ENCODE peak calls at places on chromosomes 7 and 10, in ten cellular contexts. One of them, this sample, is unnamed.

GRCh38 chr7:154388999-154389398 is 336.8 kb downstream of the DPP6 start:
- DNase-seq in neural progenitor cell: no peak
- DNase-seq in neural crest cell: no peak
- DNase-seq in foreskin fibroblast: no peak
- DNase-seq in lower leg skin: no peak
- DNase-seq in H9: no peak
- DNase-seq in testis: no peak
- DNase-seq in upper lobe of right lung: no peak
- DNase-seq in left lung: no peak
- DNase-seq in HFF-Myc: no peak
- DNase-seq in this sample: no peak

GRCh38 chr10:67977246-67977645 is 92.8 kb downstream of the SIRT1 start:
- DNase-seq in neural progenitor cell: no peak
- DNase-seq in neural crest cell: no peak
- DNase-seq in foreskin fibroblast: no peak
- DNase-seq in lower leg skin: no peak
- DNase-seq in H9: no peak
- DNase-seq in testis: no peak
- DNase-seq in upper lobe of right lung: no peak
- DNase-seq in left lung: no peak
- DNase-seq in HFF-Myc: no peak
- DNase-seq in this sample: no peak

GRCh38 chr7:29914180-29914579 is 75.4 kb downstream of the SCRN1 start:
- DNase-seq in neural progenitor cell: no peak
- DNase-seq in neural crest cell: no peak
- DNase-seq in foreskin fibroblast: no peak
- DNase-seq in lower leg skin: no peak
- DNase-seq in H9: no peak
- DNase-seq in testis: no peak
- DNase-seq in upper lobe of right lung: no peak
- DNase-seq in left lung: no peak
- DNase-seq in HFF-Myc: no peak
- DNase-seq in this sample: no peak

GRCh38 chr7:28686418-28686800 is 271.7 kb downstream of the TRIL start:
- DNase-seq in neural progenitor cell: peak; percentile 80
- DNase-seq in neural crest cell: peak; percentile 29
- DNase-seq in foreskin fibroblast: peak; percentile 57
- DNase-seq in lower leg skin: no peak
- DNase-seq in H9: peak; percentile 66
- DNase-seq in testis: no peak
- DNase-seq in upper lobe of right lung: no peak
- DNase-seq in left lung: no peak
- DNase-seq in HFF-Myc: peak; percentile 59
- DNase-seq in this sample: no peak

GRCh38 chr10:34305189-34305588 is 509.9 kb downstream of the PARD3 start:
- DNase-seq in neural progenitor cell: peak; percentile 71
- DNase-seq in neural crest cell: no peak
- DNase-seq in foreskin fibroblast: no peak
- DNase-seq in lower leg skin: peak; percentile 58
- DNase-seq in H9: peak; percentile 88
- DNase-seq in testis: no peak
- DNase-seq in upper lobe of right lung: peak; percentile 88
- DNase-seq in left lung: peak; percentile 83
- DNase-seq in HFF-Myc: no peak
- DNase-seq in this sample: no peak

GRCh38 chr10:58517071-58517470 is 4.4 kb downstream of the BICC1 start:
- DNase-seq in neural progenitor cell: no peak
- DNase-seq in neural crest cell: no peak
- DNase-seq in foreskin fibroblast: no peak
- DNase-seq in lower leg skin: no peak
- DNase-seq in H9: no peak
- DNase-seq in testis: no peak
- DNase-seq in upper lobe of right lung: no peak
- DNase-seq in left lung: no peak
- DNase-seq in HFF-Myc: no peak
- DNase-seq in this sample: no peak

GRCh38 chr10:100043344-100043743 is 33.6 kb upstream of the DNMBP start:
- DNase-seq in neural progenitor cell: no peak
- DNase-seq in neural crest cell: no peak
- DNase-seq in foreskin fibroblast: no peak
- DNase-seq in lower leg skin: peak; percentile 42
- DNase-seq in H9: no peak
- DNase-seq in testis: no peak
- DNase-seq in upper lobe of right lung: no peak
- DNase-seq in left lung: no peak
- DNase-seq in HFF-Myc: no peak
- DNase-seq in this sample: no peak

GRCh38 chr7:5420108-5420840 is 3.4 kb downstream of the TNRC18 start:
- DNase-seq in neural progenitor cell: peak; percentile 41
- DNase-seq in neural crest cell: peak; percentile 47
- DNase-seq in foreskin fibroblast: no peak
- DNase-seq in lower leg skin: no peak
- DNase-seq in H9: no peak
- DNase-seq in testis: peak; percentile 31
- DNase-seq in upper lobe of right lung: peak; percentile 75
- DNase-seq in left lung: peak; percentile 90
- DNase-seq in HFF-Myc: no peak
- DNase-seq in this sample: no peak

GRCh38 chr10:61798711-61799110 is 102.8 kb upstream of the ARID5B start:
- DNase-seq in neural progenitor cell: no peak
- DNase-seq in neural crest cell: no peak
- DNase-seq in foreskin fibroblast: no peak
- DNase-seq in lower leg skin: no peak
- DNase-seq in H9: no peak
- DNase-seq in testis: no peak
- DNase-seq in upper lobe of right lung: no peak
- DNase-seq in left lung: no peak
- DNase-seq in HFF-Myc: no peak
- DNase-seq in this sample: no peak

GRCh38 chr7:22295402-22296264 is 61.3 kb downstream of the RAPGEF5 start:
- DNase-seq in neural progenitor cell: peak; percentile 34
- DNase-seq in neural crest cell: no peak
- DNase-seq in foreskin fibroblast: no peak
- DNase-seq in lower leg skin: no peak
- DNase-seq in H9: no peak
- DNase-seq in testis: no peak
- DNase-seq in upper lobe of right lung: no peak
- DNase-seq in left lung: no peak
- DNase-seq in HFF-Myc: no peak
- DNase-seq in this sample: no peak
- TF ChIP-seq CTCF in neural progenitor cell: peak; percentile 48
- TF ChIP-seq CTCF in neural crest cell: peak; percentile 25
- TF ChIP-seq CTCF in foreskin fibroblast: no peak
- TF ChIP-seq CTCF in lower leg skin: no peak
- TF ChIP-seq CTCF in H9: peak; percentile 35
- TF ChIP-seq CTCF in testis: no peak
- TF ChIP-seq CTCF in upper lobe of right lung: peak; percentile 16
- TF ChIP-seq CTCF in left lung: no peak
- TF ChIP-seq CTCF in HFF-Myc: no peak
- TF ChIP-seq CTCF in this sample: no peak

DNA sequence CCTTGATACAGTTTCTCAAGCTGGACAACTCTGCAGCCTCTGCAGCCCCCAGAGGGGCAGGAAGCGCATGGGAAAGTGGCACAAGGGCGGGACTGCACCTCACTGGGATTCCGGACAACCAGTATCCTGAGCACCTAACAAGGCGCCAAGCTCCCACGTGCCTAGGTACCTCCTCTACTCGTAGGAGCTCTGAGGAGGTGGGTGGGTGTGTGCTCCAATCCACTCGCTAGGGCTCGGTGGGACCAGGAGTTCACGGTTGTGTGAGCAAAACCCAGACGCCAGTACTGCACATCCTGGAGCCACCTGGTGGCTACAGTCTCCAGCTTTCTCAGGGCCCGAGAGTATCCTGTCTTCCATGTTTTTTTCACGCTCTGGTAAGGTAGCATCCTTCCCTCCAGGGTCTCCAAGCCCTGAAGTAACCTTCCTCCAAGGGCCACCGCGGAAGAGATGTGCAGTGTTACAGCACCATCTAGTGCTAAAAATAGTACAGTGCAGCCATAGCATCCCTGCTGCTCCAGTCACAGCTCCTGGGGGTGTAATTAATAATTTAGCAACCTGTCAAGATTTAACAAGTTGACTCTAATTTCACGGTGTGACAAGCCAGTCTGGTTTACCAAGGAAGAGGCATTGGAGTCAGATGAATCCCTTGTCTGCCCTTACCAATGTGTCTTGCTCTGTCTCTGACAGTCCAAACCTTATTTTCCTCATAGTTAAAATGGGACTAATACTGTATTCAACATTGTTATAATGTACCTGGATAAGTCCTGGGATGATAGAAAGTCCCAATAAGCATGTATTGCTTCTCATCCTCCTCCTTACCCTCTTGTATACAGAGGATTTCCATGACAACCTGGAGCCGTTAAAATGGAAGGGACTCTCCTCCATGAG is 70.4 kb downstream of the HERPUD2 start:
- DNase-seq in neural progenitor cell: peak; percentile 78
- DNase-seq in neural crest cell: peak; percentile 42
- DNase-seq in foreskin fibroblast: peak; percentile 12
- DNase-seq in lower leg skin: no peak
- DNase-seq in H9: peak; percentile 76
- DNase-seq in testis: peak; percentile 57
- DNase-seq in upper lobe of right lung: no peak
- DNase-seq in left lung: no peak
- DNase-seq in HFF-Myc: peak; percentile 25
- DNase-seq in this sample: peak; percentile 44
- TF ChIP-seq CTCF in neural progenitor cell: peak; percentile 94
- TF ChIP-seq CTCF in neural crest cell: peak; percentile 92
- TF ChIP-seq CTCF in foreskin fibroblast: peak; percentile 86
- TF ChIP-seq CTCF in lower leg skin: no peak
- TF ChIP-seq CTCF in H9: peak; percentile 92
- TF ChIP-seq CTCF in testis: peak; percentile 43
- TF ChIP-seq CTCF in upper lobe of right lung: peak; percentile 82
- TF ChIP-seq CTCF in left lung: peak; percentile 85
- TF ChIP-seq CTCF in HFF-Myc: peak; percentile 79
- TF ChIP-seq CTCF in this sample: peak; percentile 87

DNA sequence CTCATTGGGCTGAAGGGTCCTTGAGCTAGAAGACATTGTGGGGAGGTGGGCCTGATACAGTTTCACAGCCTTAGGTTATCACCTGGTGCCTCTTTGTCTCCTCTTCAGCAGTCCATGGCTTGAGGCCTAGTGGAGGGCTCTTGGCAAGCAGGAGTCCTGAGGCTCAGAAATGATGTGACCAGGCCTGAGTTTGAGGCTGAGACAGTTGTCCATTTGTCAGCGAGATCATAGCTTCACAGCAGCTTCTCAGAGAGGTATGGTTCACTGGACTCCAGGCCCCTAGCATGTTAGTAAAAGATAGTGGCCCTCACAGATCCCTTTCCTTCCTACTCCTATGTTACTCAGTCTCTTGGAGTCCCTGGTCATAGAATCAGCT is 19.1 kb downstream of the SUFU start:
- DNase-seq in neural progenitor cell: no peak
- DNase-seq in neural crest cell: no peak
- DNase-seq in foreskin fibroblast: no peak
- DNase-seq in lower leg skin: no peak
- DNase-seq in H9: no peak
- DNase-seq in testis: no peak
- DNase-seq in upper lobe of right lung: no peak
- DNase-seq in left lung: no peak
- DNase-seq in HFF-Myc: no peak
- DNase-seq in this sample: no peak
- TF ChIP-seq CTCF in neural progenitor cell: no peak
- TF ChIP-seq CTCF in neural crest cell: no peak
- TF ChIP-seq CTCF in foreskin fibroblast: no peak
- TF ChIP-seq CTCF in lower leg skin: no peak
- TF ChIP-seq CTCF in H9: no peak
- TF ChIP-seq CTCF in testis: no peak
- TF ChIP-seq CTCF in upper lobe of right lung: no peak
- TF ChIP-seq CTCF in left lung: no peak
- TF ChIP-seq CTCF in HFF-Myc: no peak
- TF ChIP-seq CTCF in this sample: no peak

DNA sequence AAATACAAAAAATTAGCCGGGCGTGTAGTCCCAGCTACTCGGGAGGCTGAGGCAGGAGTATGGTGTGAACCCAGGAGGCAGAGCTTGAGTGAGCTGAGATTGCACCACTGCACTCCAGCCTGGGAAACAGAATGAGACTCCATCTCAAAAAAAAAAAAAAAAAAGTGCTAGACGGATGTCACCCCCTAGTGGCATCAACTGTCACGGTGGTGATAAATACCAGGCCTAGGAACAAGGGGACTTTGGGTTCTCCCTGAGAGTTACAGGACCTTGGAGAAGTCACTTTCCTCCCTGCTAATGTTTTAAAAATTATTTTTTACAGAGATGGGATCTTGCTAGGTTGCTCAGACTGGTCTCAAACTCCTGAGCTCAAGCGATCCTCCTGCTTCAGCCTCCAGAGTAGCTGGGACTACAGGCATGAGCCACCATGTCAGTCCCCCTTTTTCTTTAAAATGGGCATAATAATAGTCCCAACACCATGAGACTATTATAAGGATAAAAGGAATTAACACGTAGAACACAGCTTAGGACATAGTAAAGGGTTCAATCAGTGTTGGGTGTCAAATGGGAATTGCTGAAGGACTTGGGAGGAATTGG is 2.6 kb upstream of the TMEM130 start:
- DNase-seq in neural progenitor cell: peak; percentile 67
- DNase-seq in neural crest cell: no peak
- DNase-seq in foreskin fibroblast: no peak
- DNase-seq in lower leg skin: no peak
- DNase-seq in H9: no peak
- DNase-seq in testis: peak; percentile 37
- DNase-seq in upper lobe of right lung: peak; percentile 18
- DNase-seq in left lung: no peak
- DNase-seq in HFF-Myc: no peak
- DNase-seq in this sample: no peak
- TF ChIP-seq CTCF in neural progenitor cell: peak; percentile 52
- TF ChIP-seq CTCF in neural crest cell: peak; percentile 48
- TF ChIP-seq CTCF in foreskin fibroblast: no peak
- TF ChIP-seq CTCF in lower leg skin: no peak
- TF ChIP-seq CTCF in H9: peak; percentile 53
- TF ChIP-seq CTCF in testis: no peak
- TF ChIP-seq CTCF in upper lobe of right lung: peak; percentile 24
- TF ChIP-seq CTCF in left lung: peak; percentile 15
- TF ChIP-seq CTCF in HFF-Myc: peak; percentile 36
- TF ChIP-seq CTCF in this sample: peak; percentile 37

DNA sequence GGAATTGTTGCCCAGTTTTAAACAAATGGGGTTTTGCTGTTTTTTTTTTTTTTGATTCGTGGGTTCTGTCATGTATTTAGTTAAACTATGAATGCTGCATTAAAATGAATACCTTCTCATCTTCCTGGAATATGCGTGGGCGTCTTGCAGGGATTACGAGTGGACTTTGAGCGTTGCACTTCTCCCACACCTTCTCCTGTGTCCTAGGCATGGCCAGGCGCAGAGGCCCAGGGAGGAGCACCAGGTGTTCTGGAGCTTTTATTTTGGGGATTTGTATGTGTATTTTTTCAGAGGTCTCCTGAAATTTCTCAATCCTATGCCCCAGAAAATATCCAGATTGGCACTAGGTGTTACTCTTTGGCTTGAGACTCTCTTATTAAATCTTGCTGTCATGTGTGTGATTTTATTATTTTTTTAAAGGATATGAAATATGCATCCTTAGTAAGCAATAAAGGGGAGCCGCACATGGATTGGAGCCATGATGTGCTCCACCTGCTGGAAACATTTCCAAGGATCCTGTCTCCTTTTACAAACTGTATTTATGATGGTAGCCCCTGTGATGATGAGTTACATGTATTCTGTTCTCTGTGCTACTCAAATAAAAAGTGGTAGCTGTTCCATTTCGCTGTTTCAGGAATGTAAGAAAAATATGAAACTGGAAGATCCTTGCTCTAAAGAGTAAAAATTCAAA is 482.2 kb upstream of the KLF6 start:
- DNase-seq in neural progenitor cell: no peak
- DNase-seq in neural crest cell: no peak
- DNase-seq in foreskin fibroblast: no peak
- DNase-seq in lower leg skin: no peak
- DNase-seq in H9: no peak
- DNase-seq in testis: no peak
- DNase-seq in upper lobe of right lung: no peak
- DNase-seq in left lung: no peak
- DNase-seq in HFF-Myc: no peak
- DNase-seq in this sample: no peak
- TF ChIP-seq CTCF in neural progenitor cell: peak; percentile 25
- TF ChIP-seq CTCF in neural crest cell: no peak
- TF ChIP-seq CTCF in foreskin fibroblast: no peak
- TF ChIP-seq CTCF in lower leg skin: no peak
- TF ChIP-seq CTCF in H9: peak; percentile 29
- TF ChIP-seq CTCF in testis: no peak
- TF ChIP-seq CTCF in upper lobe of right lung: no peak
- TF ChIP-seq CTCF in left lung: no peak
- TF ChIP-seq CTCF in HFF-Myc: peak; percentile 15
- TF ChIP-seq CTCF in this sample: no peak

This sample was measured in D721Med.